ENCODE peak calls at places on chromosomes 4 and X, in seven cellular contexts. One of them, this sample, is unnamed.

GRCh38 chr4:114077610-114078009 is 98.2 kb upstream of the ARSJ start:
- ATAC-seq in IMR-90: peak; percentile 98
- ATAC-seq in K562: no peak
- ATAC-seq in upper lobe of left lung: peak; percentile 81
- ATAC-seq in heart left ventricle: no peak
- ATAC-seq in right lobe of liver: no peak
- ATAC-seq in A549: no peak
- ATAC-seq in this sample: no peak

GRCh38 chr4:177118596-177118995 is 191.1 kb upstream of the NEIL3 start:
- ATAC-seq in IMR-90: peak; percentile 92
- ATAC-seq in K562: no peak
- ATAC-seq in upper lobe of left lung: peak; percentile 93
- ATAC-seq in heart left ventricle: peak; percentile 79
- ATAC-seq in right lobe of liver: no peak
- ATAC-seq in A549: no peak
- ATAC-seq in this sample: peak; percentile 91

GRCh38 chrX:15366507-15367352 is 17.5 kb downstream of the VEGFD start:
- ATAC-seq in IMR-90: no peak
- ATAC-seq in K562: no peak
- ATAC-seq in upper lobe of left lung: peak; percentile 48
- ATAC-seq in heart left ventricle: no peak
- ATAC-seq in right lobe of liver: no peak
- ATAC-seq in A549: no peak
- ATAC-seq in this sample: no peak

GRCh38 chrX:41153453-41153852 is 68.2 kb downstream of the USP9X start:
- ATAC-seq in IMR-90: peak; percentile 64
- ATAC-seq in K562: no peak
- ATAC-seq in upper lobe of left lung: no peak
- ATAC-seq in heart left ventricle: no peak
- ATAC-seq in right lobe of liver: no peak
- ATAC-seq in A549: no peak
- ATAC-seq in this sample: no peak

GRCh38 chrX:22081475-22082092 is 49.5 kb downstream of the PHEX start:
- ATAC-seq in IMR-90: peak; percentile 76
- ATAC-seq in K562: peak; percentile 92
- ATAC-seq in upper lobe of left lung: peak; percentile 66
- ATAC-seq in heart left ventricle: no peak
- ATAC-seq in right lobe of liver: peak; percentile 58
- ATAC-seq in A549: peak; percentile 93
- ATAC-seq in this sample: no peak

GRCh38 chr4:138184881-138185280 is 57.3 kb downstream of the SLC7A11 start:
- ATAC-seq in IMR-90: no peak
- ATAC-seq in K562: no peak
- ATAC-seq in upper lobe of left lung: no peak
- ATAC-seq in heart left ventricle: no peak
- ATAC-seq in right lobe of liver: no peak
- ATAC-seq in A549: no peak
- ATAC-seq in this sample: no peak

GRCh38 chr4:27360651-27361347 is 500.2 kb downstream of the STIM2 start:
- ATAC-seq in IMR-90: no peak
- ATAC-seq in K562: no peak
- ATAC-seq in upper lobe of left lung: peak; percentile 75
- ATAC-seq in heart left ventricle: peak; percentile 30
- ATAC-seq in right lobe of liver: no peak
- ATAC-seq in A549: no peak
- ATAC-seq in this sample: no peak

GRCh38 chr4:185141777-185142176 is 1.3 kb upstream of the SLC25A4 start:
- ATAC-seq in IMR-90: no peak
- ATAC-seq in K562: no peak
- ATAC-seq in upper lobe of left lung: no peak
- ATAC-seq in heart left ventricle: no peak
- ATAC-seq in right lobe of liver: peak; percentile 44
- ATAC-seq in A549: no peak
- ATAC-seq in this sample: no peak

GRCh38 chrX:65866146-65866545 is 173.7 kb downstream of the VSIG4 start:
- ATAC-seq in IMR-90: no peak
- ATAC-seq in K562: no peak
- ATAC-seq in upper lobe of left lung: no peak
- ATAC-seq in heart left ventricle: no peak
- ATAC-seq in right lobe of liver: no peak
- ATAC-seq in A549: no peak
- ATAC-seq in this sample: no peak

GRCh38 chr4:13982008-13982407 is 354.5 kb upstream of the BOD1L1 start:
- ATAC-seq in IMR-90: no peak
- ATAC-seq in K562: no peak
- ATAC-seq in upper lobe of left lung: no peak
- ATAC-seq in heart left ventricle: no peak
- ATAC-seq in right lobe of liver: no peak
- ATAC-seq in A549: no peak
- ATAC-seq in this sample: no peak

GRCh38 chr4:7365472-7366179 is 69.1 kb downstream of the PSAPL1 start:
- ATAC-seq in IMR-90: no peak
- ATAC-seq in K562: no peak
- ATAC-seq in upper lobe of left lung: no peak
- ATAC-seq in heart left ventricle: peak; percentile 91
- ATAC-seq in right lobe of liver: peak; percentile 79
- ATAC-seq in A549: no peak
- ATAC-seq in this sample: no peak

GRCh38 chrX:155055494-155055893 is 15.4 kb downstream of the CMC4 start:
- ATAC-seq in IMR-90: no peak
- ATAC-seq in K562: no peak
- ATAC-seq in upper lobe of left lung: no peak
- ATAC-seq in heart left ventricle: no peak
- ATAC-seq in right lobe of liver: no peak
- ATAC-seq in A549: no peak
- ATAC-seq in this sample: no peak

GRCh38 chrX:9842541-9842940 is 56.3 kb downstream of the SHROOM2 start:
- ATAC-seq in IMR-90: no peak
- ATAC-seq in K562: no peak
- ATAC-seq in upper lobe of left lung: no peak
- ATAC-seq in heart left ventricle: no peak
- ATAC-seq in right lobe of liver: no peak
- ATAC-seq in A549: no peak
- ATAC-seq in this sample: no peak

GRCh38 chrX:135389717-135390116 is 32.0 kb upstream of the SMIM10L2A start:
- ATAC-seq in IMR-90: no peak
- ATAC-seq in K562: no peak
- ATAC-seq in upper lobe of left lung: no peak
- ATAC-seq in heart left ventricle: no peak
- ATAC-seq in right lobe of liver: no peak
- ATAC-seq in A549: peak; percentile 73
- ATAC-seq in this sample: no peak

GRCh38 chr4:17797808-17798207 is 12.7 kb downstream of the DCAF16 start:
- ATAC-seq in IMR-90: no peak
- ATAC-seq in K562: no peak
- ATAC-seq in upper lobe of left lung: no peak
- ATAC-seq in heart left ventricle: no peak
- ATAC-seq in right lobe of liver: no peak
- ATAC-seq in A549: no peak
- ATAC-seq in this sample: no peak

GRCh38 chrX:38351346-38351745 is 1.1 kb upstream of the OTC start:
- ATAC-seq in IMR-90: no peak
- ATAC-seq in K562: no peak
- ATAC-seq in upper lobe of left lung: no peak
- ATAC-seq in heart left ventricle: no peak
- ATAC-seq in right lobe of liver: peak; percentile 34
- ATAC-seq in A549: no peak
- ATAC-seq in this sample: no peak

GRCh38 chr4:64271601-64272081 is 137.6 kb downstream of the TECRL start:
- ATAC-seq in IMR-90: no peak
- ATAC-seq in K562: no peak
- ATAC-seq in upper lobe of left lung: no peak
- ATAC-seq in heart left ventricle: peak; percentile 86
- ATAC-seq in right lobe of liver: peak; percentile 48
- ATAC-seq in A549: peak; percentile 86
- ATAC-seq in this sample: no peak

GRCh38 chr4:73944061-73944875 is 37.6 kb downstream of the PF4 start:
- ATAC-seq in IMR-90: peak; percentile 66
- ATAC-seq in K562: peak; percentile 79
- ATAC-seq in upper lobe of left lung: peak; percentile 80
- ATAC-seq in heart left ventricle: no peak
- ATAC-seq in right lobe of liver: peak; percentile 55
- ATAC-seq in A549: peak; percentile 78
- ATAC-seq in this sample: peak; percentile 39

GRCh38 chrX:5236749-5237148 is 991.9 kb downstream of the NLGN4X start:
- ATAC-seq in IMR-90: no peak
- ATAC-seq in K562: no peak
- ATAC-seq in upper lobe of left lung: no peak
- ATAC-seq in heart left ventricle: no peak
- ATAC-seq in right lobe of liver: no peak
- ATAC-seq in A549: no peak
- ATAC-seq in this sample: no peak

GRCh38 chrX:17682259-17682658 is 55.0 kb upstream of the SCML1 start:
- ATAC-seq in IMR-90: no peak
- ATAC-seq in K562: no peak
- ATAC-seq in upper lobe of left lung: no peak
- ATAC-seq in heart left ventricle: no peak
- ATAC-seq in right lobe of liver: no peak
- ATAC-seq in A549: no peak
- ATAC-seq in this sample: no peak

GRCh38 chrX:108173874-108174273 is 82.3 kb downstream of the ATG4A start:
- ATAC-seq in IMR-90: no peak
- ATAC-seq in K562: no peak
- ATAC-seq in upper lobe of left lung: no peak
- ATAC-seq in heart left ventricle: no peak
- ATAC-seq in right lobe of liver: no peak
- ATAC-seq in A549: no peak
- ATAC-seq in this sample: no peak

GRCh38 chr4:112735474-112735951 is 98.6 kb downstream of the LARP7 start:
- ATAC-seq in IMR-90: no peak
- ATAC-seq in K562: no peak
- ATAC-seq in upper lobe of left lung: no peak
- ATAC-seq in heart left ventricle: no peak
- ATAC-seq in right lobe of liver: no peak
- ATAC-seq in A549: no peak
- ATAC-seq in this sample: no peak

GRCh38 chr4:74206088-74206826 is 48.3 kb downstream of the MTHFD2L start:
- ATAC-seq in IMR-90: peak; percentile 65
- ATAC-seq in K562: peak; percentile 92
- ATAC-seq in upper lobe of left lung: peak; percentile 84
- ATAC-seq in heart left ventricle: peak; percentile 52
- ATAC-seq in right lobe of liver: no peak
- ATAC-seq in A549: no peak
- ATAC-seq in this sample: no peak

GRCh38 chr4:180745019-180745418 is 1498.2 kb upstream of the TENM3 start:
- ATAC-seq in IMR-90: no peak
- ATAC-seq in K562: no peak
- ATAC-seq in upper lobe of left lung: no peak
- ATAC-seq in heart left ventricle: no peak
- ATAC-seq in right lobe of liver: no peak
- ATAC-seq in A549: no peak
- ATAC-seq in this sample: no peak

GRCh38 chr4:156475322-156475721 is 496.3 kb downstream of the PDGFC start:
- ATAC-seq in IMR-90: peak; percentile 32
- ATAC-seq in K562: no peak
- ATAC-seq in upper lobe of left lung: peak; percentile 83
- ATAC-seq in heart left ventricle: peak; percentile 57
- ATAC-seq in right lobe of liver: peak; percentile 59
- ATAC-seq in A549: peak; percentile 77
- ATAC-seq in this sample: no peak

GRCh38 chrX:153494061-153494460 is 719 bp upstream of the BGN start:
- ATAC-seq in IMR-90: no peak
- ATAC-seq in K562: no peak
- ATAC-seq in upper lobe of left lung: peak; percentile 43
- ATAC-seq in heart left ventricle: peak; percentile 7
- ATAC-seq in right lobe of liver: no peak
- ATAC-seq in A549: no peak
- ATAC-seq in this sample: peak; percentile 11

DNA sequence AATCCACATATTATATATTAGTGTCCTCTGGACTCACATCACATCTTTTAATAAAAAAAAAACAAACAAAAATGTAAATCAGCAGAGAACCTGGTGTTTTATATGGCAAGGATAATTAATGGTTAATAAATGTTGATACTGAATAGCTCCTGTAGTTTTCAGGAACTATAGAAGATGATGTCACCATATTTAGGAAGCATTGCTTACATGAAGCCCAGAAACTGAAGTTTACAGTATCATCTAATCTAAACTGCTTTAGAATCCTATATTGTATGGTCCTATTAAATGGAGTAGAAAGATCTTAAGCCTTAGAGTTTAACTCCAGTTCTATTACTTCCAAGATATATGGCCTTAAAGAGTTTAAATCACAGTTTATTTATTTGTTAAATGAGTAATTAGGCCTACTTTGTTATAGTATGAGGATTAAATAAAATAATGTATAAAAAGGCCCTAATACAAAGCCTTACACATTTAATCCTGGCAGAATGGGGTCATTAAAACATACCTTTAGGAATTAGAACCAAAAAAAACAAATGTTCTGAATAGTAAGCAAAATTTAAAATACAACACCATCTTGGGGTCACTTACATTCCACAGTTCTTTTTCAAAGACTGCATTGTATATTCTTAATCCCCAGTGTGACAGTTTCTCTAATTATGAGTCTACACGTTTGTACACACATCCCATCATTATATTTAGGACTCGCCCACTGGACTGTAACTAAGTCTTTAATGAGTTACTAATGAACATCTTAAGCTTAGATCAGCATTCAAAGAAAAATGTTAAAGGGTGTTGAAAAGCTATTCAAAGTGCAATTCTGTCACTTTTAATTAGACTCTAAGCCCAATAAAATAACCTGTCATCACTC is 305.9 kb downstream of the ADGRL3 start:
- ATAC-seq in IMR-90: no peak
- ATAC-seq in K562: no peak
- ATAC-seq in upper lobe of left lung: no peak
- ATAC-seq in heart left ventricle: no peak
- ATAC-seq in right lobe of liver: no peak
- ATAC-seq in A549: no peak
- ATAC-seq in this sample: no peak
- H3K4me1 ChIP-seq in IMR-90: no peaks in the 10 kb centered on the region
- H3K4me1 ChIP-seq in K562: no peaks in the 10 kb centered on the region
- H3K4me1 ChIP-seq in upper lobe of left lung: no peaks in the 10 kb centered on the region
- H3K4me1 ChIP-seq in heart left ventricle: no peaks in the 10 kb centered on the region
- H3K4me1 ChIP-seq in right lobe of liver: no peaks in the 10 kb centered on the region
- H3K4me1 ChIP-seq in A549: no peaks in the 10 kb centered on the region
- H3K4me1 ChIP-seq in this sample: no peaks in the 10 kb centered on the region

GRCh38 chrX:73214366-73215094 is at the start of gene NAP1L2:
- ATAC-seq in IMR-90: no peak
- ATAC-seq in K562: no peak
- ATAC-seq in upper lobe of left lung: peak; percentile 57
- ATAC-seq in heart left ventricle: peak; percentile 92
- ATAC-seq in right lobe of liver: peak; percentile 75
- ATAC-seq in A549: peak; percentile 97
- ATAC-seq in this sample: peak; percentile 86
- TF ChIP-seq POLR2A in IMR-90: no peak
- TF ChIP-seq POLR2A in K562: no peak
- TF ChIP-seq POLR2A in upper lobe of left lung: peak; percentile 28
- TF ChIP-seq POLR2A in heart left ventricle: no peak
- TF ChIP-seq POLR2A in right lobe of liver: no peak
- TF ChIP-seq POLR2A in A549: no peak
- TF ChIP-seq POLR2A in this sample: peak; percentile 44

GRCh38 chr4:10114147-10114546 is 2.5 kb downstream of the WDR1 start:
- ATAC-seq in IMR-90: no peak
- ATAC-seq in K562: no peak
- ATAC-seq in upper lobe of left lung: no peak
- ATAC-seq in heart left ventricle: no peak
- ATAC-seq in right lobe of liver: no peak
- ATAC-seq in A549: no peak
- ATAC-seq in this sample: no peak
- H3K4me1 ChIP-seq in IMR-90: peaks cover 43% of the 10 kb centered on the region
- H3K4me1 ChIP-seq in K562: peaks cover 22% of the 10 kb centered on the region
- H3K4me1 ChIP-seq in upper lobe of left lung: peaks cover 62% of the 10 kb centered on the region
- H3K4me1 ChIP-seq in heart left ventricle: peaks cover 45% of the 10 kb centered on the region
- H3K4me1 ChIP-seq in right lobe of liver: peaks cover 14% of the 10 kb centered on the region
- H3K4me1 ChIP-seq in A549: peaks cover 23% of the 10 kb centered on the region
- H3K4me1 ChIP-seq in this sample: peaks cover 59% of the 10 kb centered on the region

GRCh38 chrX:47581731-47582647 is at the start of gene TIMP1:
- ATAC-seq in IMR-90: peak; percentile 84
- ATAC-seq in K562: peak; percentile 98
- ATAC-seq in upper lobe of left lung: peak; percentile 96
- ATAC-seq in heart left ventricle: peak; percentile 96
- ATAC-seq in right lobe of liver: peak; percentile 80
- ATAC-seq in A549: peak; percentile 98
- ATAC-seq in this sample: peak; percentile 96
- TF ChIP-seq POLR2A in IMR-90: peak; percentile 95
- TF ChIP-seq POLR2A in K562: peak; percentile 86
- TF ChIP-seq POLR2A in upper lobe of left lung: peak; percentile 57
- TF ChIP-seq POLR2A in heart left ventricle: no peak
- TF ChIP-seq POLR2A in right lobe of liver: peak; percentile 36
- TF ChIP-seq POLR2A in A549: peak; percentile 59
- TF ChIP-seq POLR2A in this sample: no peak

This sample was measured in gastroesophageal sphincter.